ENCODE peak calls at places on chromosome 5, in seven cellular contexts. One of them, this sample, is unnamed.

GRCh38 chr5:139190125-139190524 is 8.0 kb downstream of the SIL1 start:
- DNase-seq in neuronal stem cell: no peak
- DNase-seq in HS-5: no peak
- DNase-seq in HCT116: no peak
- DNase-seq in stimulated activated CD4-positive, alpha-beta T cell treated with anti-CD3 and anti-CD28 coated beads, Interleukin-15, amount 100 ng/mL, for 1 hour: no peak
- DNase-seq in AG04450: peak
- DNase-seq in prostate gland: no peak
- DNase-seq in this sample: no peak

GRCh38 chr5:102663771-102664530 is 91.2 kb upstream of the PAM start:
- DNase-seq in neuronal stem cell: no peak
- DNase-seq in HS-5: no peak
- DNase-seq in HCT116: no peak
- DNase-seq in stimulated activated CD4-positive, alpha-beta T cell treated with anti-CD3 and anti-CD28 coated beads, Interleukin-15, amount 100 ng/mL, for 1 hour: no peak
- DNase-seq in AG04450: no peak
- DNase-seq in prostate gland: no peak
- DNase-seq in this sample: no peak

GRCh38 chr5:180080670-180081280 is 9.2 kb upstream of the RNF130 start:
- DNase-seq in neuronal stem cell: no peak
- DNase-seq in HS-5: no peak
- DNase-seq in HCT116: no peak
- DNase-seq in stimulated activated CD4-positive, alpha-beta T cell treated with anti-CD3 and anti-CD28 coated beads, Interleukin-15, amount 100 ng/mL, for 1 hour: no peak
- DNase-seq in AG04450: no peak
- DNase-seq in prostate gland: no peak
- DNase-seq in this sample: no peak

GRCh38 chr5:150587830-150588494 is 52.5 kb upstream of the SYNPO start:
- DNase-seq in neuronal stem cell: no peak
- DNase-seq in HS-5: no peak
- DNase-seq in HCT116: no peak
- DNase-seq in stimulated activated CD4-positive, alpha-beta T cell treated with anti-CD3 and anti-CD28 coated beads, Interleukin-15, amount 100 ng/mL, for 1 hour: no peak
- DNase-seq in AG04450: no peak
- DNase-seq in prostate gland: no peak
- DNase-seq in this sample: no peak

GRCh38 chr5:145557345-145557744 is 277.8 kb downstream of the PRELID2 start:
- DNase-seq in neuronal stem cell: no peak
- DNase-seq in HS-5: no peak
- DNase-seq in HCT116: no peak
- DNase-seq in stimulated activated CD4-positive, alpha-beta T cell treated with anti-CD3 and anti-CD28 coated beads, Interleukin-15, amount 100 ng/mL, for 1 hour: no peak
- DNase-seq in AG04450: no peak
- DNase-seq in prostate gland: no peak
- DNase-seq in this sample: no peak

GRCh38 chr5:143543358-143544255 is 140.1 kb upstream of the NR3C1 start:
- DNase-seq in neuronal stem cell: no peak
- DNase-seq in HS-5: peak
- DNase-seq in HCT116: no peak
- DNase-seq in stimulated activated CD4-positive, alpha-beta T cell treated with anti-CD3 and anti-CD28 coated beads, Interleukin-15, amount 100 ng/mL, for 1 hour: no peak
- DNase-seq in AG04450: no peak
- DNase-seq in prostate gland: no peak
- DNase-seq in this sample: no peak

GRCh38 chr5:13957032-13957645 is 12.7 kb upstream of the DNAH5 start:
- DNase-seq in neuronal stem cell: peak
- DNase-seq in HS-5: peak
- DNase-seq in HCT116: peak
- DNase-seq in stimulated activated CD4-positive, alpha-beta T cell treated with anti-CD3 and anti-CD28 coated beads, Interleukin-15, amount 100 ng/mL, for 1 hour: no peak
- DNase-seq in AG04450: peak
- DNase-seq in prostate gland: peak
- DNase-seq in this sample: no peak

GRCh38 chr5:104241051-104241450 is 678.5 kb upstream of the NUDT12 start:
- DNase-seq in neuronal stem cell: no peak
- DNase-seq in HS-5: no peak
- DNase-seq in HCT116: no peak
- DNase-seq in stimulated activated CD4-positive, alpha-beta T cell treated with anti-CD3 and anti-CD28 coated beads, Interleukin-15, amount 100 ng/mL, for 1 hour: no peak
- DNase-seq in AG04450: no peak
- DNase-seq in prostate gland: no peak
- DNase-seq in this sample: no peak

GRCh38 chr5:74212336-74212735 is 428.2 kb downstream of the ENC1 start:
- DNase-seq in neuronal stem cell: no peak
- DNase-seq in HS-5: no peak
- DNase-seq in HCT116: peak
- DNase-seq in stimulated activated CD4-positive, alpha-beta T cell treated with anti-CD3 and anti-CD28 coated beads, Interleukin-15, amount 100 ng/mL, for 1 hour: no peak
- DNase-seq in AG04450: no peak
- DNase-seq in prostate gland: no peak
- DNase-seq in this sample: no peak

GRCh38 chr5:172443441-172444109 is 10.8 kb downstream of the SH3PXD2B start:
- DNase-seq in neuronal stem cell: no peak
- DNase-seq in HS-5: peak
- DNase-seq in HCT116: peak
- DNase-seq in stimulated activated CD4-positive, alpha-beta T cell treated with anti-CD3 and anti-CD28 coated beads, Interleukin-15, amount 100 ng/mL, for 1 hour: no peak
- DNase-seq in AG04450: peak
- DNase-seq in prostate gland: peak
- DNase-seq in this sample: no peak

GRCh38 chr5:147507480-147508126 is 2.3 kb downstream of the DPYSL3 start:
- DNase-seq in neuronal stem cell: no peak
- DNase-seq in HS-5: peak
- DNase-seq in HCT116: no peak
- DNase-seq in stimulated activated CD4-positive, alpha-beta T cell treated with anti-CD3 and anti-CD28 coated beads, Interleukin-15, amount 100 ng/mL, for 1 hour: no peak
- DNase-seq in AG04450: no peak
- DNase-seq in prostate gland: no peak
- DNase-seq in this sample: no peak

GRCh38 chr5:116546033-116546742 is 28.4 kb downstream of the SEMA6A start:
- DNase-seq in neuronal stem cell: no peak
- DNase-seq in HS-5: no peak
- DNase-seq in HCT116: no peak
- DNase-seq in stimulated activated CD4-positive, alpha-beta T cell treated with anti-CD3 and anti-CD28 coated beads, Interleukin-15, amount 100 ng/mL, for 1 hour: no peak
- DNase-seq in AG04450: no peak
- DNase-seq in prostate gland: no peak
- DNase-seq in this sample: no peak

GRCh38 chr5:171445910-171446516 is 26.6 kb downstream of the FGF18 start:
- DNase-seq in neuronal stem cell: no peak
- DNase-seq in HS-5: no peak
- DNase-seq in HCT116: no peak
- DNase-seq in stimulated activated CD4-positive, alpha-beta T cell treated with anti-CD3 and anti-CD28 coated beads, Interleukin-15, amount 100 ng/mL, for 1 hour: no peak
- DNase-seq in AG04450: peak
- DNase-seq in prostate gland: no peak
- DNase-seq in this sample: no peak

GRCh38 chr5:146620031-146620662 is 104.2 kb upstream of the GPR151 start:
- DNase-seq in neuronal stem cell: no peak
- DNase-seq in HS-5: no peak
- DNase-seq in HCT116: no peak
- DNase-seq in stimulated activated CD4-positive, alpha-beta T cell treated with anti-CD3 and anti-CD28 coated beads, Interleukin-15, amount 100 ng/mL, for 1 hour: no peak
- DNase-seq in AG04450: no peak
- DNase-seq in prostate gland: no peak
- DNase-seq in this sample: no peak

GRCh38 chr5:100479079-100479688 is 56.0 kb upstream of the FAM174A start:
- DNase-seq in neuronal stem cell: peak
- DNase-seq in HS-5: no peak
- DNase-seq in HCT116: peak
- DNase-seq in stimulated activated CD4-positive, alpha-beta T cell treated with anti-CD3 and anti-CD28 coated beads, Interleukin-15, amount 100 ng/mL, for 1 hour: no peak
- DNase-seq in AG04450: no peak
- DNase-seq in prostate gland: peak
- DNase-seq in this sample: no peak

GRCh38 chr5:124231794-124232193 is 514.6 kb downstream of the ZNF608 start:
- DNase-seq in neuronal stem cell: no peak
- DNase-seq in HS-5: no peak
- DNase-seq in HCT116: no peak
- DNase-seq in stimulated activated CD4-positive, alpha-beta T cell treated with anti-CD3 and anti-CD28 coated beads, Interleukin-15, amount 100 ng/mL, for 1 hour: no peak
- DNase-seq in AG04450: no peak
- DNase-seq in prostate gland: no peak
- DNase-seq in this sample: no peak

GRCh38 chr5:62948294-62948693 is 369.7 kb downstream of the LRRC70 start:
- DNase-seq in neuronal stem cell: no peak
- DNase-seq in HS-5: no peak
- DNase-seq in HCT116: no peak
- DNase-seq in stimulated activated CD4-positive, alpha-beta T cell treated with anti-CD3 and anti-CD28 coated beads, Interleukin-15, amount 100 ng/mL, for 1 hour: no peak
- DNase-seq in AG04450: no peak
- DNase-seq in prostate gland: no peak
- DNase-seq in this sample: no peak

GRCh38 chr5:152505442-152506042 is 100.5 kb upstream of the NMUR2 start:
- DNase-seq in neuronal stem cell: peak
- DNase-seq in HS-5: peak
- DNase-seq in HCT116: peak
- DNase-seq in stimulated activated CD4-positive, alpha-beta T cell treated with anti-CD3 and anti-CD28 coated beads, Interleukin-15, amount 100 ng/mL, for 1 hour: no peak
- DNase-seq in AG04450: peak
- DNase-seq in prostate gland: peak
- DNase-seq in this sample: no peak

GRCh38 chr5:135266301-135266630 is 132.8 kb downstream of the MACROH2A1 start:
- DNase-seq in neuronal stem cell: no peak
- DNase-seq in HS-5: no peak
- DNase-seq in HCT116: no peak
- DNase-seq in stimulated activated CD4-positive, alpha-beta T cell treated with anti-CD3 and anti-CD28 coated beads, Interleukin-15, amount 100 ng/mL, for 1 hour: no peak
- DNase-seq in AG04450: no peak
- DNase-seq in prostate gland: no peak
- DNase-seq in this sample: no peak

GRCh38 chr5:5192681-5193080 is 52.6 kb downstream of the ADAMTS16 start:
- DNase-seq in neuronal stem cell: no peak
- DNase-seq in HS-5: no peak
- DNase-seq in HCT116: no peak
- DNase-seq in stimulated activated CD4-positive, alpha-beta T cell treated with anti-CD3 and anti-CD28 coated beads, Interleukin-15, amount 100 ng/mL, for 1 hour: no peak
- DNase-seq in AG04450: no peak
- DNase-seq in prostate gland: no peak
- DNase-seq in this sample: no peak

GRCh38 chr5:82104872-82105271 is 133.0 kb downstream of the ATG10 start:
- DNase-seq in neuronal stem cell: no peak
- DNase-seq in HS-5: no peak
- DNase-seq in HCT116: no peak
- DNase-seq in stimulated activated CD4-positive, alpha-beta T cell treated with anti-CD3 and anti-CD28 coated beads, Interleukin-15, amount 100 ng/mL, for 1 hour: no peak
- DNase-seq in AG04450: no peak
- DNase-seq in prostate gland: no peak
- DNase-seq in this sample: no peak

GRCh38 chr5:174571662-174572397 is 152.6 kb upstream of the MSX2 start:
- DNase-seq in neuronal stem cell: no peak
- DNase-seq in HS-5: no peak
- DNase-seq in HCT116: peak
- DNase-seq in stimulated activated CD4-positive, alpha-beta T cell treated with anti-CD3 and anti-CD28 coated beads, Interleukin-15, amount 100 ng/mL, for 1 hour: no peak
- DNase-seq in AG04450: peak
- DNase-seq in prostate gland: peak
- DNase-seq in this sample: peak

GRCh38 chr5:61878471-61878870 is 427.5 kb upstream of the KIF2A start:
- DNase-seq in neuronal stem cell: no peak
- DNase-seq in HS-5: no peak
- DNase-seq in HCT116: no peak
- DNase-seq in stimulated activated CD4-positive, alpha-beta T cell treated with anti-CD3 and anti-CD28 coated beads, Interleukin-15, amount 100 ng/mL, for 1 hour: no peak
- DNase-seq in AG04450: no peak
- DNase-seq in prostate gland: peak
- DNase-seq in this sample: no peak

GRCh38 chr5:34598177-34598794 is 57.8 kb upstream of the RAI14 start:
- DNase-seq in neuronal stem cell: no peak
- DNase-seq in HS-5: peak
- DNase-seq in HCT116: peak
- DNase-seq in stimulated activated CD4-positive, alpha-beta T cell treated with anti-CD3 and anti-CD28 coated beads, Interleukin-15, amount 100 ng/mL, for 1 hour: no peak
- DNase-seq in AG04450: peak
- DNase-seq in prostate gland: no peak
- DNase-seq in this sample: no peak

GRCh38 chr5:9898319-9898718 is 268.2 kb upstream of the TAS2R1 start:
- DNase-seq in neuronal stem cell: peak
- DNase-seq in HS-5: peak
- DNase-seq in HCT116: peak
- DNase-seq in stimulated activated CD4-positive, alpha-beta T cell treated with anti-CD3 and anti-CD28 coated beads, Interleukin-15, amount 100 ng/mL, for 1 hour: no peak
- DNase-seq in AG04450: no peak
- DNase-seq in prostate gland: peak
- DNase-seq in this sample: no peak

GRCh38 chr5:134226441-134227192 is 744 bp upstream of the PPP2CA start:
- DNase-seq in neuronal stem cell: no peak
- DNase-seq in HS-5: no peak
- DNase-seq in HCT116: no peak
- DNase-seq in stimulated activated CD4-positive, alpha-beta T cell treated with anti-CD3 and anti-CD28 coated beads, Interleukin-15, amount 100 ng/mL, for 1 hour: no peak
- DNase-seq in AG04450: no peak
- DNase-seq in prostate gland: no peak
- DNase-seq in this sample: no peak

GRCh38 chr5:7462758-7463157 is 66.8 kb downstream of the ADCY2 start:
- DNase-seq in neuronal stem cell: no peak
- DNase-seq in HS-5: no peak
- DNase-seq in HCT116: no peak
- DNase-seq in stimulated activated CD4-positive, alpha-beta T cell treated with anti-CD3 and anti-CD28 coated beads, Interleukin-15, amount 100 ng/mL, for 1 hour: no peak
- DNase-seq in AG04450: no peak
- DNase-seq in prostate gland: no peak
- DNase-seq in this sample: no peak

GRCh38 chr5:113295111-113295539 is 139.7 kb downstream of the TSSK1B start:
- DNase-seq in neuronal stem cell: no peak
- DNase-seq in HS-5: no peak
- DNase-seq in HCT116: no peak
- DNase-seq in stimulated activated CD4-positive, alpha-beta T cell treated with anti-CD3 and anti-CD28 coated beads, Interleukin-15, amount 100 ng/mL, for 1 hour: no peak
- DNase-seq in AG04450: no peak
- DNase-seq in prostate gland: no peak
- DNase-seq in this sample: no peak